ENCODE peak calls at places on chromosomes 16 and 17, in five cellular contexts. E, Y, V, R and F are unnamed samples.
A peak's percentile ranks its signal among the peaks of the same experiment; 100 is the strongest.

GRCh38 chr16:77539336-77539735 is 104.5 kb upstream of the ADAMTS18 start:
- DNase-seq in E (no peak), Y (no peak), V (no peak), R (no peak), F (no peak)

GRCh38 chr17:47733414-47734288 is 615 bp downstream of the TBX21 start:
- DNase-seq in E (peak; percentile 73), Y (no peak), V (peak; percentile 17), R (no peak), F (no peak)

GRCh38 chr17:77690271-77691161 is 268.0 kb upstream of the TNRC6C start:
- DNase-seq in E (peak; percentile 74), Y (no peak), V (no peak), R (peak; percentile 16), F (no peak)

GRCh38 chr17:7279453-7279852 is 2.1 kb upstream of the SLC2A4 start:
- DNase-seq in E (no peak), Y (no peak), V (no peak), R (no peak), F (no peak)

GRCh38 chr16:17358846-17359245 is 111.9 kb downstream of the XYLT1 start:
- DNase-seq in E (no peak), Y (no peak), V (no peak), R (no peak), F (no peak)

GRCh38 chr16:66741131-66741900 is 10.1 kb downstream of the DYNC1LI2 start:
- DNase-seq in E (peak; percentile 93), Y (no peak), V (peak; percentile 80), R (no peak), F (no peak)

GRCh38 chr17:46060461-46060860 is 61.4 kb downstream of the STH start:
- DNase-seq in E (no peak), Y (no peak), V (no peak), R (no peak), F (no peak)

GRCh38 chr16:11609474-11610120 is 22.9 kb upstream of the LITAF start:
- DNase-seq in E (no peak), Y (no peak), V (no peak), R (no peak), F (no peak)

GRCh38 chr17:6069611-6070279 is 434 bp upstream of the WSCD1 start:
- DNase-seq in E (no peak), Y (no peak), V (no peak), R (no peak), F (no peak)